ENCODE peak calls at places on chromosomes 4 and X, in five cellular contexts. D is right lobe of liver, T is IMR-90, H is heart left ventricle, V is tibial nerve. U is an unnamed sample. For H3K4me1, the result is how much of the 10 kb centered on the place peaks cover.

GRCh38 chr4:82798168-82799005 is at the start of gene SCD5:
- DNase-seq in D (no peak), T (peak), H (peak), V (peak), U (peak)

GRCh38 chr4:865572-865971 is 39.6 kb upstream of the CPLX1 start:
- DNase-seq in D (no peak), T (no peak), H (no peak), V (no peak), U (no peak)

GRCh38 chr4:10019521-10020051 is 1.7 kb downstream of the SLC2A9 start:
- DNase-seq in D (peak), T (no peak), H (no peak), V (no peak), U (no peak)

GRCh38 chr4:74038161-74039064 is at the start of gene CXCL3:
- DNase-seq in D (peak), T (peak), H (peak), V (peak), U (peak)

GRCh38 chr4:136581119-136581518 is 951.2 kb downstream of the PCDH18 start:
- DNase-seq in D (no peak), T (no peak), H (no peak), V (no peak), U (no peak)

GRCh38 chr4:156378053-156378665 is 424.5 kb upstream of the CTSO start:
- DNase-seq in D (no peak), T (peak), H (no peak), V (no peak), U (no peak)

GRCh38 chrX:150967786-150968185 is 15.3 kb upstream of the HMGB3 start:
- DNase-seq in D (peak), T (no peak), H (no peak), V (no peak), U (no peak)

GRCh38 chrX:67543818-67544217 is at the start of gene AR:
- DNase-seq in D (peak), T (peak), H (peak), V (peak), U (no peak)

GRCh38 chr4:85177679-85178078 is 211.2 kb upstream of the WDFY3 start:
- DNase-seq in D (no peak), T (no peak), H (no peak), V (no peak), U (no peak)

GRCh38 chr4:186693159-186693815 is 30.4 kb downstream of the FAT1 start:
- DNase-seq in D (no peak), T (peak), H (peak), V (peak), U (no peak)

GRCh38 chr4:3372264-3372932 is 69.4 kb upstream of the HGFAC start:
- DNase-seq in D (no peak), T (no peak), H (peak), V (no peak), U (no peak)

GRCh38 chr4:176792348-176793059 is at the start of gene VEGFC:
- DNase-seq in D (peak), T (peak), H (peak), V (no peak), U (no peak)

GRCh38 chrX:72470111-72470510 is 102.5 kb downstream of the HDAC8 start:
- DNase-seq in D (no peak), T (no peak), H (no peak), V (no peak), U (no peak)

GRCh38 chr4:10504510-10504909 is 47.3 kb upstream of the ZNF518B start:
- DNase-seq in D (no peak), T (no peak), H (no peak), V (no peak), U (no peak)

GRCh38 chr4:159776915-159777314 is 674.0 kb downstream of the RAPGEF2 start:
- DNase-seq in D (no peak), T (no peak), H (no peak), V (no peak), U (no peak)

GRCh38 chrX:35244796-35245508 is 302.4 kb downstream of the FAM47B start:
- DNase-seq in D (no peak), T (no peak), H (no peak), V (no peak), U (no peak)

GRCh38 chrX:19800821-19801220 is 86.6 kb downstream of the SH3KBP1 start:
- DNase-seq in D (no peak), T (no peak), H (no peak), V (no peak), U (no peak)
- H3K4me1 ChIP-seq in D (under half), T (under half), H (under half), V (under half), U (under half)

GRCh38 chrX:48897621-48898306 is at the start of the genes PQBP1 and TIMM17B:
- DNase-seq in D (peak), T (peak), H (peak), V (peak), U (peak)
- TF ChIP-seq POLR2A in D (peak), T (peak), H (peak), V (peak), U (peak)

GRCh38 chr4:142238589-142238988 is 602.2 kb downstream of the IL15 start:
- DNase-seq in D (no peak), T (peak), H (no peak), V (no peak), U (no peak)

GRCh38 chr4:142248946-142249345 is 597.2 kb downstream of the INPP4B start:
- DNase-seq in D (no peak), T (peak), H (no peak), V (no peak), U (no peak)

GRCh38 chr4:142242156-142242555 is 603.9 kb downstream of the INPP4B start:
- DNase-seq in D (no peak), T (no peak), H (no peak), V (no peak), U (no peak)

GRCh38 chr4:142243250-142243649 is 602.9 kb downstream of the INPP4B start:
- DNase-seq in D (no peak), T (no peak), H (no peak), V (no peak), U (no peak)
- H3K27ac ChIP-seq in D (no peak), T (no peak), H (no peak), V (no peak), U (no peak)

GRCh38 chr4:41472098-41472497 is 65.9 kb upstream of the LIMCH1 start:
- DNase-seq in D (no peak), T (no peak), H (no peak), V (no peak), U (no peak)

GRCh38 chr4:41478518-41478917 is 59.4 kb upstream of the LIMCH1 start:
- DNase-seq in D (no peak), T (no peak), H (no peak), V (no peak), U (no peak)

GRCh38 chr4:41477200-41477910 is 60.6 kb upstream of the LIMCH1 start:
- DNase-seq in D (no peak), T (no peak), H (no peak), V (no peak), U (no peak)

GRCh38 chr4:41471672-41472071 is 66.3 kb upstream of the LIMCH1 start:
- DNase-seq in D (no peak), T (no peak), H (no peak), V (no peak), U (no peak)

DNA sequence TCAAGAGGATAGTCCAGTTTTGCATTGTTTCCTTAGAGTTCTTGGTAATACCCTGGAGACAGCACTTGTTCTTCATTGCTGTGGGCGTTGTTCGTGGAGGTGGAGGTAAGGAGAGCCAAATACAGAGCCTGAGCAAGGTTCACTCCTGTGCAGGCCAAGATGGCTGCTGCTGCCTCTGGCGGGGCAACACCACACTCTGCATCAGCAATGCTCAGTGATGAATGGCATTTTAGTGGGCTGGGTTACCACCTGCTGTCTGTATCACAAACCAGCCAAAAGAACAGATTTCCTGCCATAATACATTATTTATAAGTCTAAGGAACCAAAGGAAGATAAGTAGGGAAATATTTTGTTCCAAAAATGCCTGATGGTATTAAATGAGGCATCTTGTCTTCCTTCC is 61.6 kb upstream of the LIMCH1 start:
- DNase-seq in D (no peak), T (no peak), H (no peak), V (no peak), U (no peak)
- H3K4me1 ChIP-seq in D (under half), T (under half), H (under half), V (under half), U (under half)

GRCh38 chr4:41359836-41360213 is 103.1 kb downstream of the UCHL1 start:
- DNase-seq in D (no peak), T (no peak), H (no peak), V (no peak), U (no peak)
- TF ChIP-seq POLR2A in D (no peak), T (no peak), H (no peak), V (no peak), U (no peak)

GRCh38 chrX:55006827-55007621 is 6.9 kb downstream of the APEX2 start:
- DNase-seq in D (no peak), T (no peak), H (no peak), V (no peak), U (no peak)

GRCh38 chrX:55011294-55011693 is 11.1 kb downstream of the APEX2 start:
- DNase-seq in D (no peak), T (peak), H (no peak), V (no peak), U (no peak)

GRCh38 chrX:55004231-55004630 is 4.1 kb downstream of the APEX2 start:
- DNase-seq in D (no peak), T (no peak), H (no peak), V (no peak), U (no peak)

GRCh38 chrX:55008571-55009358 is 8.6 kb downstream of the APEX2 start:
- DNase-seq in D (no peak), T (peak), H (no peak), V (no peak), U (no peak)

DNA sequence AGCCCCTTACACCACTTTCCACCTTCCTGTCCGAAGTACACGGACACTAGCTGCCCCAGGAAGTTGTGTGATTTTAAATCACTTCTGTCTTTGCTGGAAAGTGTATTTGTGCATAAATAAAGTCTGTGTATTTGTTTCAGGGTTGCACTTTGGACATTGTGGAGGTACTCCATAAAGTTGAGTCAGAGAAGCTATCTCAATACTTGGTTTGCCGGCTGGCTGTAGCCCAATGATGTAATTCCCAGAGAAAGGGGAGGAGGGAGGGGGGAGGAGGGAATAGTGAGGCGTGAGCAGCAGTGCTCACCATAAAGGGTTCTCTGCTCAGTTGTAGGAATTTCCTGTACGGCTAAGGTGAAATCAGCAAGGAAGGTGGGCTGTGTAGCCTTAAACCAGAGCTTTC is 7.5 kb downstream of the APEX2 start:
- DNase-seq in D (peak), T (peak), H (no peak), V (peak), U (no peak)
- H3K27ac ChIP-seq in D (no peak), T (no peak), H (no peak), V (no peak), U (peak)